ENCODE peak calls at places on chromosomes 5 and 9, in ten cellular contexts. U, T, P, B, V, A, Q, C, J and I are unnamed samples.

GRCh38 chr5:132011561-132012384 is at the start of gene ACSL6:
- DNase-seq in U (peak), T (no peak), P (no peak), B (no peak), V (no peak), A (peak), Q (no peak), C (peak), J (peak), I (no peak)

GRCh38 chr5:75611324-75612210 is at the start of gene ANKDD1B:
- DNase-seq in U (peak), T (peak), P (peak), B (peak), V (no peak), A (peak), Q (no peak), C (peak), J (peak), I (peak)

GRCh38 chr5:151406322-151406947 is 41.0 kb upstream of the SLC36A1 start:
- DNase-seq in U (no peak), T (no peak), P (no peak), B (no peak), V (peak), A (no peak), Q (no peak), C (no peak), J (peak), I (no peak)

GRCh38 chr5:73938938-73939320 is 312.9 kb downstream of the ARHGEF28 start:
- DNase-seq in U (no peak), T (no peak), P (no peak), B (no peak), V (no peak), A (no peak), Q (no peak), C (no peak), J (no peak), I (no peak)

GRCh38 chr5:127558273-127558672 is 40.8 kb downstream of the PRRC1 start:
- DNase-seq in U (no peak), T (no peak), P (no peak), B (no peak), V (no peak), A (no peak), Q (no peak), C (no peak), J (no peak), I (no peak)

GRCh38 chr5:143064661-143065060 is 294.5 kb downstream of the ARHGAP26 start:
- DNase-seq in U (no peak), T (no peak), P (no peak), B (no peak), V (no peak), A (no peak), Q (no peak), C (no peak), J (no peak), I (no peak)

GRCh38 chr9:74521009-74521408 is 23.9 kb downstream of the RORB start:
- DNase-seq in U (no peak), T (no peak), P (peak), B (no peak), V (no peak), A (no peak), Q (no peak), C (no peak), J (no peak), I (no peak)

GRCh38 chr5:132012385-132013005 is 1.0 kb upstream of the ACSL6 start:
- DNase-seq in U (peak), T (no peak), P (peak), B (peak), V (peak), A (peak), Q (peak), C (peak), J (no peak), I (no peak)

GRCh38 chr9:128358861-128359260 is 12.3 kb upstream of the URM1 start:
- DNase-seq in U (no peak), T (no peak), P (no peak), B (no peak), V (no peak), A (no peak), Q (no peak), C (no peak), J (no peak), I (no peak)

GRCh38 chr5:173970878-173971650 is 17.9 kb upstream of the C5orf47 start:
- DNase-seq in U (no peak), T (peak), P (no peak), B (no peak), V (peak), A (no peak), Q (no peak), C (no peak), J (no peak), I (peak)
- TF ChIP-seq CTCF in U (no peak), T (no peak), P (no peak), B (no peak), V (peak), A (no peak), Q (no peak), C (peak), J (no peak), I (no peak)

GRCh38 chr9:111613436-111614040 is 14.1 kb upstream of the PTGR1 start:
- DNase-seq in U (no peak), T (no peak), P (no peak), B (no peak), V (no peak), A (no peak), Q (no peak), C (no peak), J (no peak), I (no peak)
- TF ChIP-seq CTCF in U (no peak), T (no peak), P (no peak), B (no peak), V (no peak), A (no peak), Q (no peak), C (no peak), J (no peak), I (no peak)

DNA sequence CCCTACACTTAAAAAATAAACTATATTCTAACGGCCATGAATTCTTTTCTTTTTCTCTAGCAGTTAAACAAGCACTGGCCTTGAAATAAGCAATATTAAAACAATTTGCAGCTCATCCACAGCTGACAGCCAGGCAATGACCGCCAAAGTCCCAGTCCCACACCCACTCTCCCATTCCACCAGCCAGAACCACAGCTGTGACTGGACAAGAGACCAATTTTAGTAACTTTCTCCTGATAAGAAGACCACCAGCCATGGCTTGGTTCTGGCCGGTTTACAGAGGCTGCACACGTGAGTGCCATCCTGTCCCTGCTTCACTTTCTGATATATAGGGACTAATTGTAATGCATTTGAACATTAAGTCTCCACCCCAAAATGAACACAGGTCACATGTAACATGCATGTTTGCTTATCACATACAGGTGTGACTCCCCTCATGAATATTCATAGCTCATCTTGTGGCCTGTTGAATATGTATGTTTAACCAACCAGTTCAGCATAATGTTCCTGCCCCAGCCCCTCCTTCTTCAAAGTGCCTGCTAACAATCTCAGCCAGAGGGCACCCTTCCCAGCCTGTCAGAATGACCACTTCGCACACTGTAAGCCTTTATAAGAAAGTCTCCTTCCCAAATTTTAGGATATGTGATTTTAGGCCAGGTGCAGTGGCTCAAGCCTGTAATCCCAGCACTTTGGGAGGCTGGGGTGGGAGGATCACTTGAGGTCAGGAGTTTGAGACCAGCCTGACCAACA is 23.9 kb upstream of the FANCC start:
- DNase-seq in U (no peak), T (no peak), P (no peak), B (no peak), V (no peak), A (no peak), Q (no peak), C (no peak), J (peak), I (no peak)
- TF ChIP-seq CTCF in U (no peak), T (no peak), P (peak), B (no peak), V (no peak), A (no peak), Q (peak), C (peak), J (no peak), I (no peak)

GRCh38 chr9:8234286-8234819 is 434.8 kb upstream of the DMAC1 start:
- DNase-seq in U (no peak), T (no peak), P (no peak), B (no peak), V (no peak), A (no peak), Q (no peak), C (no peak), J (no peak), I (no peak)
- TF ChIP-seq CTCF in U (no peak), T (no peak), P (no peak), B (no peak), V (no peak), A (no peak), Q (no peak), C (no peak), J (no peak), I (no peak)

GRCh38 chr9:34400275-34400674 is 23.6 kb upstream of the MYORG start:
- DNase-seq in U (no peak), T (no peak), P (no peak), B (no peak), V (no peak), A (no peak), Q (no peak), C (no peak), J (no peak), I (no peak)
- TF ChIP-seq CTCF in U (no peak), T (no peak), P (no peak), B (no peak), V (no peak), A (no peak), Q (no peak), C (no peak), J (no peak), I (no peak)

GRCh38 chr9:121292801-121293241 is 24.9 kb downstream of the GSN start:
- DNase-seq in U (no peak), T (peak), P (no peak), B (no peak), V (no peak), A (peak), Q (no peak), C (no peak), J (no peak), I (no peak)
- TF ChIP-seq CTCF in U (no peak), T (no peak), P (no peak), B (no peak), V (no peak), A (no peak), Q (no peak), C (no peak), J (no peak), I (no peak)

GRCh38 chr5:149796836-149797235 is 66.7 kb downstream of the PPARGC1B start:
- DNase-seq in U (no peak), T (no peak), P (no peak), B (no peak), V (no peak), A (no peak), Q (no peak), C (no peak), J (no peak), I (no peak)
- TF ChIP-seq CTCF in U (no peak), T (no peak), P (no peak), B (no peak), V (no peak), A (no peak), Q (no peak), C (no peak), J (no peak), I (no peak)

DNA sequence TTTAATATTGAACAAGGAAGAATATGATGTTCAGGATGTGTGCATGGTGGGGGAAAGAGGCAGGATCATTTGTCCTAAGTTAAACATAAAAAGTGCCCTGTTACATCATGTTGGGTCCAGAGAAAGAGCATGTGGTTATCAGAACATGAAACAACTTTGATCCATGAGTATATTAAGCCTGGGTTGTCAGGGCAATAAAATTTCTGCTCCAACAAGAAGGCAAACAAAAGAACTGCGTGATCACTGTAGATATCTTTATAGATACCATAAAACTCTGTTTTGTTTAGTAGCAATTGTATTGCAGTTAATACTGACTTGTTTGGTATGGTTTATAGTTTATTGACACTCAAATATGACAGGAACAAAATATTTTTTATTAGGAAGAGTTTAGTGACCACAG is 35.2 kb downstream of the PCA3 start:
- DNase-seq in U (no peak), T (no peak), P (no peak), B (no peak), V (no peak), A (no peak), Q (no peak), C (no peak), J (no peak), I (no peak)
- TF ChIP-seq CTCF in U (no peak), T (no peak), P (no peak), B (no peak), V (no peak), A (no peak), Q (no peak), C (no peak), J (no peak), I (no peak)

GRCh38 chr9:133955821-133956411 is 36.2 kb downstream of the VAV2 start:
- DNase-seq in U (peak), T (no peak), P (peak), B (peak), V (peak), A (no peak), Q (no peak), C (peak), J (no peak), I (peak)
- TF ChIP-seq CTCF in U (no peak), T (no peak), P (peak), B (no peak), V (no peak), A (no peak), Q (peak), C (peak), J (no peak), I (no peak)

DNA sequence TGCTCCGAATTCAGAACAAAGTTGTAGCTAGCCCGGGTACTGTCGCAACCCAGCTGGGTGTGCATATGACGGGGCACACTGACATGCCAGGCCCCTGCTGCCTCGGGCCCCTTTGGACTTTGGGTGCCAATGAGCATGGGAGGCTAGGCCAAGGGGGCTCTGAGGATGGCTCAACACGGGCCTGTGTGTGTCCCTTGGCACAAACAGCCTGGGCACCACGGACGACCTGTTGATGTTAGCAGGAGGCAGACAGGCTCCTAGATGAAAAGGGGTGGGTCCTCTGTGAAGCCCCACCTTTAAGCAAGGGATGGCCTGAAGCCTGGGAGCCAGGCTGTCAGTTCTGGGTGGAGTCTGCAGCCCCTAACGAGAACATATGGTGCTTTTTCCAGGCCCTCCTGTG is 1688.2 kb downstream of the EFNA5 start:
- DNase-seq in U (no peak), T (no peak), P (no peak), B (no peak), V (no peak), A (no peak), Q (no peak), C (no peak), J (no peak), I (no peak)
- TF ChIP-seq CTCF in U (no peak), T (no peak), P (no peak), B (no peak), V (no peak), A (no peak), Q (no peak), C (no peak), J (no peak), I (no peak)